ENCODE peak calls at places on chromosomes 5 and 9, in nine cellular contexts. X is B cell; Y is mucosa of descending colon; B is activated B cell treated with CpG ODN at 0.5 μM for 24 hours; N is CD8-positive, alpha-beta T cell; P is GM12865; K is fibroblast of lung; T is heart left ventricle; W is IMR-90. A is an unnamed sample.

GRCh38 chr9:81490605-81491331 is 198.6 kb downstream of the TLE1 start:
- DNase-seq in B (no peak), X (no peak), W (peak; percentile 86), Y (no peak), K (peak; percentile 86), N (no peak), P (no peak), T (no peak), A (no peak)

GRCh38 chr5:80655231-80655784 is 525 bp upstream of the DHFR start:
- DNase-seq in X (peak; percentile 6), K (peak; percentile 25), T (no peak), W (peak; percentile 32), Y (no peak), P (peak; percentile 35), B (no peak), N (no peak), A (no peak)

GRCh38 chr5:91266184-91266705 is 116.9 kb downstream of the ARRDC3 start:
- DNase-seq in K (peak; percentile 58), X (no peak), B (no peak), W (peak; percentile 73), P (peak; percentile 49), Y (no peak), N (no peak), T (no peak), A (peak; percentile 41)

GRCh38 chr5:78972654-78973428 is 12.3 kb downstream of the ARSB start:
- DNase-seq in K (peak; percentile 73), W (peak; percentile 67), T (peak; percentile 13), P (no peak), B (no peak), X (no peak), N (no peak), Y (peak; percentile 54), A (no peak)

GRCh38 chr9:107486674-107487520 is 2.7 kb downstream of the KLF4 start:
- DNase-seq in T (peak; percentile 30), K (peak; percentile 27), X (peak; percentile 24), N (no peak), P (no peak), Y (peak; percentile 63), B (no peak), W (no peak), A (no peak)

GRCh38 chr5:1215320-1216096 is 9.7 kb upstream of the SLC6A18 start:
- DNase-seq in T (no peak), P (no peak), B (no peak), K (no peak), N (no peak), W (no peak), X (no peak), Y (no peak), A (no peak)

GRCh38 chr5:125134216-125135081 is 388.0 kb upstream of the ZNF608 start:
- DNase-seq in P (no peak), N (no peak), W (peak; percentile 91), T (no peak), B (no peak), X (no peak), K (peak; percentile 71), Y (no peak), A (no peak)

GRCh38 chr9:121453232-121453892 is 46.3 kb downstream of the GGTA1 start:
- DNase-seq in K (no peak), B (no peak), Y (no peak), P (no peak), N (no peak), T (no peak), W (no peak), X (no peak), A (no peak)

GRCh38 chr9:4741365-4742031 is 496 bp upstream of the AK3 start:
- DNase-seq in T (peak; percentile 40), X (no peak), N (peak; percentile 17), Y (no peak), K (peak; percentile 4), W (no peak), P (no peak), B (no peak), A (no peak)

GRCh38 chr5:157976429-157976828 is 117.5 kb upstream of the CLINT1 start:
- DNase-seq in N (no peak), T (no peak), B (no peak), K (no peak), W (no peak), Y (no peak), P (no peak), X (no peak), A (no peak)

GRCh38 chr5:9265391-9266287 is 280.2 kb downstream of the SEMA5A start:
- DNase-seq in X (no peak), N (no peak), Y (no peak), K (peak; percentile 91), B (no peak), P (no peak), T (peak; percentile 28), W (peak; percentile 99), A (no peak)

GRCh38 chr9:4927043-4927471 is 58.0 kb upstream of the JAK2 start:
- DNase-seq in N (no peak), Y (no peak), B (no peak), K (peak; percentile 6), W (no peak), T (no peak), P (peak; percentile 13), X (no peak), A (peak; percentile 22)

GRCh38 chr5:57494104-57495098 is 11.8 kb upstream of the ACTBL2 start:
- DNase-seq in B (no peak), N (peak; percentile 28), T (peak; percentile 67), Y (peak; percentile 38), W (peak; percentile 98), P (peak; percentile 83), K (peak; percentile 95), X (no peak), A (no peak)

GRCh38 chr5:10762776-10763500 is 1.9 kb upstream of the DAP start:
- DNase-seq in K (peak; percentile 38), N (no peak), B (no peak), P (no peak), X (peak; percentile 64), Y (no peak), T (no peak), W (peak; percentile 62), A (no peak)

GRCh38 chr5:82160948-82161347 is 117.2 kb downstream of the RPS23 start:
- DNase-seq in X (no peak), Y (no peak), B (no peak), W (no peak), T (no peak), K (no peak), P (no peak), N (no peak), A (no peak)

GRCh38 chr9:129140397-129141065 is 29.3 kb downstream of the PTPA start:
- DNase-seq in Y (peak; percentile 73), T (peak; percentile 59), K (peak; percentile 69), B (peak; percentile 66), N (peak; percentile 20), W (peak; percentile 45), P (peak; percentile 51), X (no peak), A (no peak)

GRCh38 chr5:74286734-74287705 is 353.5 kb downstream of the ENC1 start:
- DNase-seq in Y (no peak), B (no peak), P (no peak), K (no peak), T (no peak), N (no peak), X (no peak), W (no peak), A (no peak)

GRCh38 chr5:147391781-147392180 is 118.1 kb downstream of the DPYSL3 start:
- DNase-seq in X (no peak), N (no peak), W (peak; percentile 84), B (no peak), K (peak; percentile 78), P (peak; percentile 53), Y (no peak), T (no peak), A (no peak)

DNA sequence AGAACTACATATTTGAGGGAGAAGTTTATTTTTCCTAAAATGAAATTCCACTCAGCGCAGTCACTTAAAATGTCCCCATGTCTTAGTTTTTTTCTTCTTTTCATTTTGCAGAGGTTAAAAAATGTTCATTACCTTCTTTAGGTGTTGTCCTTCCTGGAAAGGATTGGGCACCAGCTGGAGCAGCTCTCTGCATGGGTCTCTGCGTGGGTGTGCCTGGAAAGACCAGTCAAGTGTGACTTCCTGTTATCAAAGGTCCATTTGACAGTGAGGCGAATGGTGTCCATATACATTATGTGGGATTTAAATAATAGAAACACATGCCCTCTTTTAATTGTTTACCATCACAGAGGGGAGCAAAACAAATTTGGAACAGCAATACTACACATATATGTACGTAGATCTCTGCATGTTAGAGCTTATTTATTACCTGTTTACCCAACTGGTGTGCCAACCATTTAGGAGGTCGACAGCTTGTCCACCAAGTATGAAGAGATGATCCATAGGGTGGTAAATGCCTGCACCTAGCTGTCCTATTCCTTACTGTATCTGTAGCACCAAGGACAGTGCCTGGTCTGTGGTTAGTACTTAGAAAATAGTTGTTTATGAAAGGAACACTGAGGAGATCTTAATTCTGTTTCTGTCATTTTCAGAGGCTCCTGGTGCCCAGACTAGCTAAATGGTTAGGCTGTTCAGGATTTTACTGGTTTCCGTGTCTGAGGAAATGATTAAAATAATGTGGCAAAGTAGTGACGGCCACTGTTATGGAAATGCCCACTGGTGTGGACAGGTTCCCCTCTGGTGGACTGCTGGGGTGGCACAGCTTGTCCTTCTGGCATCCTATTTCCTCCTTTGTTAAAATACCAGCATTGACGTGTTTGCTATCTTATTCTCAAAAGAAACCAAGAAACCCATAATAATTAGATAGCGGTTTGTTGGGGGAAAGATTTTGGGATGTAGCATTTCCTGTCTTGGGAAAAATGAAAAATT is 200.4 kb downstream of the MAST4 start:
- DNase-seq in T (no peak), W (peak; percentile 3), K (peak; percentile 11), Y (no peak), B (no peak), P (no peak), X (no peak), N (no peak), A (no peak)
- TF ChIP-seq CTCF in T (no peak), W (no peak), K (peak; percentile 45), Y (no peak), B (no peak), P (no peak), X (no peak), N (no peak), A (no peak)

GRCh38 chr9:22238809-22239684 is 207.6 kb upstream of the DMRTA1 start:
- DNase-seq in N (no peak), B (no peak), P (peak; percentile 37), Y (no peak), T (no peak), X (peak; percentile 42), K (peak; percentile 74), W (peak; percentile 63), A (no peak)
- TF ChIP-seq CTCF in N (no peak), B (no peak), P (peak; percentile 37), Y (peak; percentile 34), T (peak; percentile 48), X (peak; percentile 58), K (peak; percentile 61), W (peak; percentile 62), A (peak; percentile 18)

DNA sequence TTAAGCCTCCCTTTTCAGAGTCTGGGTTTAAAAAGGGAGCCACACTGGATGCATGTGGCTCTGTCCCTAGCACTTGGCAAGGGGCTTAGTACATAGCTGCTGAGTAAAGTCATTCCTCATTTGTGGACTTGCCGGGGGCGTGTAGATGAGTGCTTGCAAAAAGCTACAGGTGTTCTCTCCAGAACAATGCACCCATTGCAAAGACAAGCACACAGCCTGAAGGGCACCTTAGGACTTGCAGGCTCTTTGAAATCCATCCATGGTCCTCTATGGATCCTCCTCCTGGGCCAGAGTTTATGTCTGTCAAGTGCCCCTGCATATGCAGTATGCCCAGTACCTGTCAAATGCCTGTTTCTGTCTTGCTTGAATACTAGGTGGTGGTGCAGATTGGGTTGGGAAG is 18.3 kb upstream of the SMIM32 start:
- DNase-seq in P (no peak), B (no peak), X (no peak), N (no peak), W (no peak), Y (no peak), K (no peak), T (no peak), A (no peak)
- TF ChIP-seq CTCF in P (no peak), B (no peak), X (no peak), N (no peak), W (no peak), Y (no peak), K (no peak), T (no peak), A (no peak)

GRCh38 chr9:135017916-135018915 is 69.3 kb upstream of the OLFM1 start:
- DNase-seq in B (no peak), P (no peak), X (no peak), N (no peak), K (no peak), T (no peak), W (no peak), Y (no peak), A (no peak)
- TF ChIP-seq CTCF in B (no peak), P (no peak), X (no peak), N (no peak), K (no peak), T (no peak), W (no peak), Y (no peak), A (no peak)

A was measured in GM13976.